ENCODE peak calls at places on chromosomes 16 and 17, in eight cellular contexts. E, T, K, A, S, F, I and B are unnamed samples.

GRCh38 chr16:85465328-85466307 is 147.5 kb upstream of the GSE1 start:
- DNase-seq in A (no peak), K (no peak), I (no peak), E (peak), T (no peak), S (no peak), F (peak), B (no peak)

GRCh38 chr16:12173121-12173520 is 196.6 kb downstream of the SNX29 start:
- DNase-seq in I (no peak), A (no peak), T (no peak), S (no peak), E (no peak), F (no peak), K (no peak), B (no peak)

GRCh38 chr16:47110939-47111338 is 32.8 kb downstream of the NETO2 start:
- DNase-seq in K (no peak), I (peak), A (no peak), E (peak), T (no peak), F (no peak), S (no peak), B (no peak)

GRCh38 chr17:40023590-40024292 is 8.5 kb downstream of the CSF3 start:
- DNase-seq in I (no peak), T (no peak), S (no peak), A (no peak), K (no peak), E (no peak), F (peak), B (no peak)

GRCh38 chr17:236641-237405 is 55.4 kb upstream of the DOC2B start:
- DNase-seq in K (no peak), T (no peak), I (no peak), F (no peak), S (peak), A (no peak), E (no peak), B (no peak)

GRCh38 chr16:10949424-10949970 is 5.1 kb downstream of the CLEC16A start:
- DNase-seq in S (peak), T (peak), E (no peak), K (no peak), A (peak), I (no peak), F (no peak), B (peak)

GRCh38 chr17:35341465-35341992 is 31.9 kb downstream of the SLFN11 start:
- DNase-seq in E (no peak), A (no peak), S (no peak), I (no peak), F (no peak), K (no peak), T (peak), B (peak)

GRCh38 chr16:72783716-72784320 is 264.1 kb downstream of the ZFHX3 start:
- DNase-seq in T (no peak), I (no peak), F (peak), K (no peak), S (no peak), E (peak), A (no peak), B (peak)

GRCh38 chr17:55458977-55459376 is 37.3 kb upstream of the MMD start:
- DNase-seq in K (no peak), A (no peak), S (no peak), I (no peak), T (no peak), E (no peak), F (no peak), B (peak)

GRCh38 chr17:8994319-8994718 is 27.0 kb upstream of the NTN1 start:
- DNase-seq in F (peak), A (peak), K (peak), E (peak), S (peak), T (peak), I (peak), B (peak)

GRCh38 chr17:81427446-81428120 is 32.3 kb downstream of the BAHCC1 start:
- DNase-seq in S (no peak), E (no peak), K (peak), T (no peak), F (no peak), A (no peak), I (no peak), B (no peak)

GRCh38 chr17:46772879-46773620 is 45.4 kb downstream of the WNT3 start:
- DNase-seq in F (no peak), K (no peak), S (peak), E (no peak), A (no peak), I (no peak), T (peak), B (no peak)

GRCh38 chr16:30005341-30006094 is 5.3 kb downstream of the DOC2A start:
- DNase-seq in E (peak), T (peak), I (peak), F (peak), K (no peak), A (no peak), S (no peak), B (peak)

GRCh38 chr17:58312021-58312630 is 16.5 kb downstream of the TSPOAP1 start:
- DNase-seq in S (peak), I (peak), E (no peak), F (no peak), A (no peak), T (peak), K (no peak), B (no peak)

GRCh38 chr16:31333686-31334649 is 21.0 kb upstream of the ITGAX start:
- DNase-seq in I (peak), E (peak), F (peak), K (no peak), T (peak), A (peak), S (peak), B (peak)

GRCh38 chr17:79784353-79785016 is 6.5 kb downstream of the CBX2 start:
- DNase-seq in I (no peak), S (no peak), A (no peak), E (no peak), F (no peak), K (no peak), T (no peak), B (no peak)

GRCh38 chr16:81458149-81458669 is 13.6 kb downstream of the CMIP start:
- DNase-seq in T (no peak), A (no peak), S (no peak), I (no peak), K (no peak), F (no peak), E (no peak), B (no peak)

GRCh38 chr16:85626191-85626951 is 13.2 kb downstream of the GSE1 start:
- DNase-seq in S (peak), K (no peak), A (no peak), F (no peak), T (no peak), E (no peak), I (peak), B (no peak)

GRCh38 chr16:68995011-68995504 is 110.4 kb upstream of the HAS3 start:
- DNase-seq in A (no peak), E (peak), I (peak), K (no peak), T (no peak), F (no peak), S (peak), B (peak)

GRCh38 chr17:15023589-15023988 is 241.5 kb downstream of the PMP22 start:
- DNase-seq in S (peak), A (no peak), K (no peak), E (no peak), T (no peak), F (no peak), I (no peak), B (no peak)

GRCh38 chr16:27199235-27199586 is 4.1 kb upstream of the KDM8 start:
- DNase-seq in F (no peak), K (no peak), S (no peak), E (no peak), T (no peak), I (no peak), A (no peak), B (peak)

GRCh38 chr17:66995944-66996343 is 31.4 kb downstream of the CACNG4 start:
- DNase-seq in I (no peak), A (no peak), K (no peak), E (no peak), S (no peak), F (no peak), T (no peak), B (no peak)

GRCh38 chr17:81453049-81453448 is 57.8 kb downstream of the BAHCC1 start:
- DNase-seq in S (no peak), K (no peak), T (no peak), F (no peak), I (peak), E (no peak), A (no peak), B (no peak)